ENCODE peak calls at places on chromosomes 11 and 22, in eight cellular contexts. One of them, this sample, is unnamed.
A peak's percentile ranks its signal among the peaks of the same experiment; 100 is the strongest.

GRCh38 chr22:17951315-17951714 is 73.0 kb downstream of the MICAL3 start:
- DNase-seq in SK-N-SH: no peak
- DNase-seq in K562: no peak
- DNase-seq in HCT116: no peak
- DNase-seq in HepG2: peak; percentile 50
- DNase-seq in GM12878: no peak
- DNase-seq in H1: no peak
- DNase-seq in GM23338: no peak
- DNase-seq in this sample: peak; percentile 54

GRCh38 chr11:125167292-125167953 is 2.9 kb downstream of the PKNOX2 start:
- DNase-seq in H1: no peak
- DNase-seq in HCT116: no peak
- DNase-seq in HepG2: no peak
- DNase-seq in SK-N-SH: no peak
- DNase-seq in GM12878: no peak
- DNase-seq in GM23338: peak; percentile 76
- DNase-seq in K562: no peak
- DNase-seq in this sample: no peak

GRCh38 chr11:117941163-117941707 is 12.0 kb upstream of the TMPRSS13 start:
- DNase-seq in H1: no peak
- DNase-seq in GM12878: no peak
- DNase-seq in GM23338: no peak
- DNase-seq in HepG2: no peak
- DNase-seq in SK-N-SH: no peak
- DNase-seq in K562: no peak
- DNase-seq in HCT116: peak; percentile 34
- DNase-seq in this sample: no peak

GRCh38 chr11:113546757-113547507 is 71.7 kb upstream of the DRD2 start:
- DNase-seq in GM23338: no peak
- DNase-seq in HepG2: no peak
- DNase-seq in HCT116: no peak
- DNase-seq in GM12878: no peak
- DNase-seq in H1: no peak
- DNase-seq in SK-N-SH: no peak
- DNase-seq in K562: peak; percentile 16
- DNase-seq in this sample: no peak

GRCh38 chr11:70899616-70900015 is 352.8 kb downstream of the SHANK2 start:
- DNase-seq in GM12878: no peak
- DNase-seq in H1: no peak
- DNase-seq in GM23338: no peak
- DNase-seq in K562: no peak
- DNase-seq in HCT116: no peak
- DNase-seq in SK-N-SH: no peak
- DNase-seq in HepG2: no peak
- DNase-seq in this sample: no peak

GRCh38 chr22:44883011-44883421 is 126.8 kb downstream of the PHF21B start:
- DNase-seq in H1: no peak
- DNase-seq in HCT116: no peak
- DNase-seq in HepG2: no peak
- DNase-seq in K562: no peak
- DNase-seq in GM23338: no peak
- DNase-seq in SK-N-SH: no peak
- DNase-seq in GM12878: no peak
- DNase-seq in this sample: no peak

GRCh38 chr11:24453129-24453723 is 43.6 kb upstream of the LUZP2 start:
- DNase-seq in GM23338: no peak
- DNase-seq in HepG2: no peak
- DNase-seq in H1: no peak
- DNase-seq in K562: no peak
- DNase-seq in GM12878: no peak
- DNase-seq in SK-N-SH: no peak
- DNase-seq in HCT116: no peak
- DNase-seq in this sample: no peak

GRCh38 chr11:65355013-65355775 is 643 bp downstream of the TIGD3 start:
- DNase-seq in GM23338: peak; percentile 64
- DNase-seq in HepG2: peak; percentile 15
- DNase-seq in SK-N-SH: peak; percentile 87
- DNase-seq in GM12878: no peak
- DNase-seq in K562: peak; percentile 76
- DNase-seq in H1: no peak
- DNase-seq in HCT116: no peak
- DNase-seq in this sample: no peak

GRCh38 chr11:68412593-68413475 is 47.7 kb upstream of the PPP6R3 start:
- DNase-seq in K562: no peak
- DNase-seq in H1: no peak
- DNase-seq in GM23338: no peak
- DNase-seq in GM12878: peak; percentile 85
- DNase-seq in HCT116: no peak
- DNase-seq in SK-N-SH: no peak
- DNase-seq in HepG2: no peak
- DNase-seq in this sample: no peak

GRCh38 chr11:23555085-23555484 is 694.8 kb upstream of the CCDC179 start:
- DNase-seq in HCT116: no peak
- DNase-seq in K562: no peak
- DNase-seq in H1: no peak
- DNase-seq in GM12878: no peak
- DNase-seq in GM23338: no peak
- DNase-seq in SK-N-SH: no peak
- DNase-seq in HepG2: no peak
- DNase-seq in this sample: peak; percentile 57

GRCh38 chr22:20523118-20523983 is 15.9 kb downstream of the MED15 start:
- DNase-seq in GM12878: no peak
- DNase-seq in K562: peak; percentile 84
- DNase-seq in HepG2: no peak
- DNase-seq in HCT116: no peak
- DNase-seq in GM23338: no peak
- DNase-seq in SK-N-SH: no peak
- DNase-seq in H1: no peak
- DNase-seq in this sample: no peak

GRCh38 chr22:46377566-46378498 is 42.3 kb downstream of the TRMU start:
- DNase-seq in GM12878: no peak
- DNase-seq in H1: peak; percentile 27
- DNase-seq in K562: peak; percentile 21
- DNase-seq in GM23338: peak; percentile 74
- DNase-seq in HCT116: peak; percentile 66
- DNase-seq in SK-N-SH: no peak
- DNase-seq in HepG2: peak; percentile 96
- DNase-seq in this sample: no peak

GRCh38 chr22:39179841-39180335 is 27.4 kb upstream of the CBX7 start:
- DNase-seq in GM12878: no peak
- DNase-seq in H1: no peak
- DNase-seq in HCT116: no peak
- DNase-seq in SK-N-SH: no peak
- DNase-seq in K562: peak; percentile 18
- DNase-seq in GM23338: peak; percentile 66
- DNase-seq in HepG2: no peak
- DNase-seq in this sample: no peak

GRCh38 chr11:128029219-128029722 is 558.1 kb downstream of the ETS1 start:
- DNase-seq in H1: no peak
- DNase-seq in SK-N-SH: peak; percentile 12
- DNase-seq in HepG2: no peak
- DNase-seq in GM23338: no peak
- DNase-seq in HCT116: no peak
- DNase-seq in K562: no peak
- DNase-seq in GM12878: no peak
- DNase-seq in this sample: no peak

GRCh38 chr11:114738954-114739353 is 60.6 kb downstream of the NXPE2 start:
- DNase-seq in SK-N-SH: peak; percentile 44
- DNase-seq in HepG2: peak; percentile 27
- DNase-seq in HCT116: peak; percentile 22
- DNase-seq in H1: peak; percentile 13
- DNase-seq in GM23338: peak; percentile 75
- DNase-seq in K562: peak; percentile 54
- DNase-seq in GM12878: no peak
- DNase-seq in this sample: peak; percentile 50

GRCh38 chr22:48820481-48821345 is 1007.0 kb downstream of the BRD1 start:
- DNase-seq in SK-N-SH: no peak
- DNase-seq in H1: no peak
- DNase-seq in HepG2: no peak
- DNase-seq in GM23338: peak; percentile 0
- DNase-seq in HCT116: no peak
- DNase-seq in GM12878: no peak
- DNase-seq in K562: no peak
- DNase-seq in this sample: no peak

GRCh38 chr11:71986131-71986530 is 12.6 kb upstream of the IL18BP start:
- DNase-seq in GM12878: no peak
- DNase-seq in HCT116: no peak
- DNase-seq in HepG2: no peak
- DNase-seq in GM23338: no peak
- DNase-seq in SK-N-SH: no peak
- DNase-seq in K562: no peak
- DNase-seq in H1: no peak
- DNase-seq in this sample: no peak

GRCh38 chr11:114344494-114344893 is 48.3 kb downstream of the NNMT start:
- DNase-seq in H1: no peak
- DNase-seq in HCT116: no peak
- DNase-seq in GM23338: no peak
- DNase-seq in GM12878: no peak
- DNase-seq in K562: no peak
- DNase-seq in SK-N-SH: no peak
- DNase-seq in HepG2: no peak
- DNase-seq in this sample: no peak

GRCh38 chr11:75946531-75947530 is 131.8 kb downstream of the UVRAG start:
- DNase-seq in K562: peak; percentile 51
- DNase-seq in SK-N-SH: no peak
- DNase-seq in HepG2: no peak
- DNase-seq in GM12878: no peak
- DNase-seq in H1: no peak
- DNase-seq in HCT116: peak; percentile 6
- DNase-seq in GM23338: peak; percentile 5
- DNase-seq in this sample: peak; percentile 22

DNA sequence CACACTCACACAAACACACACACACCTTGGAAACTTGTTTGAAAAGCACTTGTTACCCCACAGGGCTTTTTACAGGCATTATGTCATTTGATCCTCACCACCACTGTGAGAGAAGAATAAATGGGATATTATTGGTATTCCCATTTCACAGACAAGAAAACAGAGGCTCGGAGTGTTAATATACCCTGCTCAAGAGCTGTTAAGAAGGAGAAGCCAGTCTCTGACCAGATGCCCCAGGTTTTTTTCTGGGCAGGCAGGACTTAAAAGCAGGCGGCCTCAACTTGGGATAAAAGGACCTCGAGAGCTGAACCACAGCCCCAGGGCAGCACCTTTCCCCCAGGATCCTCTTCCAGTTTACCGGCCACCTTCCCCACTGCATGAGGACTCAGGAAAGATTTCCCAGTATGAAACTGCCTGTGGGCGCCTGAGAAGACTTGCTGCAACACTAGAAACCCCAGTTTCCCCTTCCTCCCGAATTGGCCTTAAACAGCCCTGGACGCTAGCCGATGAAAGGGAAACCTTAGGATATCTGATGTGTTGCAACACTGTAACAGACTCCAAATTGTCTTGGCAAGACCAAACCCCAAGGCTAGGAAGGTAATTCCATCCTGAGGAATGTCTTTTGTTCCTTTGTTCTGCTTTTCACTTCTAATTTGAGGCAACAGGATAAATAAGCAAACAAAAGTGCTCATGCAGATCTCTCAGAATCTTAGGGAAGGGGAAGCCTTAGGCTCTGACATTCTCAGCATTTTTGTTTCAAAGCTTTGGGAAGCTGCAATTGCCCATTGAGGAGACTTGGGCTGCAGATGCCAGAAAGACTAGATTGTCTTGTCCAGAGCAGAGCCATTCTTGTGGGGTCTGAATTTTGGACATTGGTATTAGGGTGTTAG is 173.5 kb downstream of the TRIM29 start:
- DNase-seq in GM12878: no peak
- DNase-seq in SK-N-SH: no peak
- DNase-seq in K562: no peak
- DNase-seq in GM23338: peak; percentile 94
- DNase-seq in HCT116: no peak
- DNase-seq in HepG2: no peak
- DNase-seq in H1: peak; percentile 50
- DNase-seq in this sample: no peak
- TF ChIP-seq POLR2AphosphoS5 in GM12878: no peak
- TF ChIP-seq POLR2AphosphoS5 in SK-N-SH: no peak
- TF ChIP-seq POLR2AphosphoS5 in K562: no peak
- TF ChIP-seq POLR2AphosphoS5 in GM23338: no peak
- TF ChIP-seq POLR2AphosphoS5 in HCT116: no peak
- TF ChIP-seq POLR2AphosphoS5 in HepG2: no peak
- TF ChIP-seq POLR2AphosphoS5 in H1: no peak
- TF ChIP-seq POLR2AphosphoS5 in this sample: no peak

DNA sequence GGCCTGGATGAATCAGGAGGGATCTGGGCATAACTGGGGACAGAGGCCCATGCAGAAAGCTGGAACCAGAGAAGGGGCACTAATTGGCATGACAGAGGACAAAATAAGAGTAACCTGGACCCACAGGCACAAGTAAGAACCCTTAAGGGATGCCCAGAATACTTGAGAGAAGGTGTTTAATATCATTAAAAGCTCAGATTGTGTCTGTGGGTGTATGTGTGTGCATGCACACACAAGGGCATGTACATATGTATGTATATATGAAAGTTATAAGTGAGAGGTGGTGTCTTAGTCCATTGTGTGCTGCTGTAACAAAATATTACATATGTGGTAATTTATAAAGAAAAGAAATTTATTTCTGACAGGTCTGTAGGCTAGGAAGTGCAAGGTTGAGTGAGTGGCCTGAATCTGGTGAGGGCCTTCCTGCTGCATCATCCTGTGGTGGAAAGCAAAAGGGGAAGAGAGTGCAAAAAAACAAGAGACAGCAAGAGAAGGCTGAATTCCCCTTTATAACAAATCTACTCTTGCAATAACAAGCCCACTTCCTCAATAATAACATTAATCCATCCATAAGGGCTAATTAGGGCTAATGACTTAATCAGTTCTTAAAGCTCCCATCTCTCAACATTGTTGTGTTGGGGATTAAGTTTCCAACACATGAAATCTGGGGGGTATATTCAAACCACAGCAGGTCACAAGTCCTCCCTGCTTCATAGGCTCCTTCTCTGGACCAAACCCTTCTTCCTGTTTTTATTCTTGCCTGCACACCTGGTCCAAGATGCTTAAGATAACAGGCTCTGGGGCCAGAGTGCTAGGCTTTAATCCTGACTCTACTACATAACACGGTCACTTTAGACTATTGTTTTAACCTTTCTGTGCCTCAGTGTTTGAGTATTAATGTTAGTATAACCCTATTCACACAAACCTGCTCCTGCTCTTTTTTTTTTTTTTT is 68.2 kb upstream of the POU2AF2 start:
- DNase-seq in HCT116: no peak
- DNase-seq in SK-N-SH: no peak
- DNase-seq in HepG2: no peak
- DNase-seq in H1: no peak
- DNase-seq in GM12878: peak; percentile 58
- DNase-seq in GM23338: no peak
- DNase-seq in K562: no peak
- DNase-seq in this sample: no peak
- H2AFZ ChIP-seq in HCT116: no peak overlapping the region
- H2AFZ ChIP-seq in SK-N-SH: no peak overlapping the region
- H2AFZ ChIP-seq in HepG2: no peak overlapping the region
- H2AFZ ChIP-seq in H1: no peak overlapping the region
- H2AFZ ChIP-seq in GM12878: peak overlapping the region; percentile 68
- H2AFZ ChIP-seq in GM23338: no peak overlapping the region
- H2AFZ ChIP-seq in K562: no peak overlapping the region
- H2AFZ ChIP-seq in this sample: no peak overlapping the region

GRCh38 chr11:20671856-20672546 is 2.6 kb downstream of the NELL1 start:
- DNase-seq in GM23338: peak; percentile 34
- DNase-seq in HepG2: peak; percentile 7
- DNase-seq in HCT116: peak; percentile 0
- DNase-seq in SK-N-SH: peak; percentile 67
- DNase-seq in GM12878: no peak
- DNase-seq in H1: no peak
- DNase-seq in K562: peak; percentile 4
- DNase-seq in this sample: no peak
- TF ChIP-seq CTCF in GM23338: peak; percentile 24
- TF ChIP-seq CTCF in HepG2: peak; percentile 17
- TF ChIP-seq CTCF in HCT116: no peak
- TF ChIP-seq CTCF in SK-N-SH: peak; percentile 41
- TF ChIP-seq CTCF in GM12878: peak; percentile 30
- TF ChIP-seq CTCF in H1: peak; percentile 19
- TF ChIP-seq CTCF in K562: peak; percentile 21
- TF ChIP-seq CTCF in this sample: no peak

GRCh38 chr22:27116295-27116694 is 458.9 kb downstream of the MIAT start:
- DNase-seq in GM12878: no peak
- DNase-seq in HepG2: no peak
- DNase-seq in HCT116: no peak
- DNase-seq in K562: no peak
- DNase-seq in SK-N-SH: no peak
- DNase-seq in H1: no peak
- DNase-seq in GM23338: no peak
- DNase-seq in this sample: no peak
- TF ChIP-seq POLR2AphosphoS5 in GM12878: no peak
- TF ChIP-seq POLR2AphosphoS5 in HepG2: no peak
- TF ChIP-seq POLR2AphosphoS5 in HCT116: no peak
- TF ChIP-seq POLR2AphosphoS5 in K562: no peak
- TF ChIP-seq POLR2AphosphoS5 in SK-N-SH: no peak
- TF ChIP-seq POLR2AphosphoS5 in H1: no peak
- TF ChIP-seq POLR2AphosphoS5 in GM23338: no peak
- TF ChIP-seq POLR2AphosphoS5 in this sample: no peak

This sample was measured in endothelial cell of umbilical vein.